ENCODE peak calls at places on chromosome 2, in nine cellular contexts. H is choroid plexus epithelial cell, A is fibroblast of lung, J is HAP-1, F is fibroblast of the aortic adventitia, K is neural progenitor cell, E is small intestine, C is fibroblast of villous mesenchyme, U is mesendoderm. T is an unnamed sample.

GRCh38 chr2:26934335-26934724 is 36.1 kb upstream of the MAPRE3 start:
- DNase-seq in H (no peak), A (no peak), J (no peak), F (no peak), K (no peak), E (no peak), C (no peak), U (no peak), T (no peak)

GRCh38 chr2:172098650-172099471 is 3.8 kb downstream of the DLX2 start:
- DNase-seq in H (peak; percentile 64), A (peak; percentile 76), J (peak; percentile 21), F (peak; percentile 59), K (peak; percentile 79), E (no peak), C (peak; percentile 37), U (peak; percentile 85), T (peak; percentile 70)

GRCh38 chr2:12884713-12885282 is 168.1 kb downstream of the TRIB2 start:
- DNase-seq in H (peak; percentile 60), A (peak; percentile 84), J (no peak), F (peak; percentile 76), K (no peak), E (no peak), C (peak; percentile 65), U (peak; percentile 55), T (peak; percentile 67)

GRCh38 chr2:199581935-199582336 is 124.2 kb upstream of the SATB2 start:
- DNase-seq in H (peak; percentile 29), A (peak; percentile 32), J (no peak), F (peak; percentile 20), K (peak; percentile 48), E (peak; percentile 3), C (peak; percentile 17), U (peak; percentile 21), T (peak; percentile 49)

GRCh38 chr2:221572180-221572820 is at the start of gene EPHA4:
- DNase-seq in H (peak; percentile 88), A (peak; percentile 88), J (peak; percentile 90), F (peak; percentile 82), K (peak; percentile 96), E (peak; percentile 72), C (peak; percentile 73), U (peak; percentile 92), T (peak; percentile 90)

GRCh38 chr2:123566291-123566946 is 458.7 kb upstream of the CNTNAP5 start:
- DNase-seq in H (no peak), A (no peak), J (no peak), F (no peak), K (peak; percentile 1), E (no peak), C (no peak), U (peak; percentile 26), T (no peak)

GRCh38 chr2:171205551-171205950 is 44.9 kb upstream of the TLK1 start:
- DNase-seq in H (no peak), A (no peak), J (no peak), F (no peak), K (no peak), E (no peak), C (peak; percentile 21), U (no peak), T (no peak)

GRCh38 chr2:237538001-237538720 is 28.2 kb upstream of the PRLH start:
- DNase-seq in H (no peak), A (no peak), J (no peak), F (no peak), K (no peak), E (no peak), C (no peak), U (no peak), T (no peak)

GRCh38 chr2:238380785-238381184 is 45.9 kb upstream of the ASB1 start:
- DNase-seq in H (peak; percentile 57), A (peak; percentile 71), J (no peak), F (peak; percentile 45), K (no peak), E (no peak), C (peak; percentile 80), U (peak; percentile 75), T (peak; percentile 54)

GRCh38 chr2:159010340-159010739 is 41.9 kb downstream of the TANC1 start:
- DNase-seq in H (peak; percentile 64), A (peak; percentile 87), J (peak; percentile 77), F (peak; percentile 66), K (no peak), E (no peak), C (peak; percentile 64), U (peak; percentile 24), T (peak; percentile 67)

GRCh38 chr2:1744446-1745170 is at the start of gene PXDN:
- DNase-seq in H (peak; percentile 81), A (peak; percentile 69), J (no peak), F (peak; percentile 76), K (peak; percentile 76), E (no peak), C (peak; percentile 82), U (peak; percentile 74), T (peak; percentile 79)

GRCh38 chr2:72572501-72572900 is 253.3 kb downstream of the EXOC6B start:
- DNase-seq in H (peak; percentile 93), A (peak; percentile 87), J (no peak), F (peak; percentile 86), K (no peak), E (no peak), C (peak; percentile 25), U (peak; percentile 93), T (peak; percentile 58)

GRCh38 chr2:174587607-174588006 is 10.0 kb downstream of the WIPF1 start:
- DNase-seq in H (no peak), A (no peak), J (no peak), F (no peak), K (no peak), E (no peak), C (no peak), U (no peak), T (no peak)

GRCh38 chr2:196274387-196274809 is 103.0 kb upstream of the STK17B start:
- DNase-seq in H (peak; percentile 85), A (peak; percentile 61), J (no peak), F (peak; percentile 48), K (no peak), E (peak; percentile 81), C (peak; percentile 48), U (no peak), T (peak; percentile 63)

GRCh38 chr2:65146067-65146466 is 16.2 kb upstream of the RAB1A start:
- DNase-seq in H (no peak), A (no peak), J (no peak), F (no peak), K (no peak), E (no peak), C (no peak), U (no peak), T (no peak)

GRCh38 chr2:211611621-211612020 is 927.0 kb downstream of the ERBB4 start:
- DNase-seq in H (no peak), A (no peak), J (no peak), F (no peak), K (no peak), E (no peak), C (no peak), U (no peak), T (no peak)

GRCh38 chr2:211609127-211609526 is 929.5 kb downstream of the ERBB4 start:
- DNase-seq in H (no peak), A (no peak), J (no peak), F (no peak), K (no peak), E (no peak), C (no peak), U (peak; percentile 66), T (no peak)

GRCh38 chr2:211611061-211611518 is 927.5 kb downstream of the ERBB4 start:
- DNase-seq in H (no peak), A (no peak), J (no peak), F (no peak), K (no peak), E (peak; percentile 60), C (peak; percentile 4), U (no peak), T (no peak)
- H3K4me3 ChIP-seq in H (no peak overlapping the region), A (no peak overlapping the region), J (no peak overlapping the region), F (no peak overlapping the region), K (no peak overlapping the region), E (peak overlapping the region; percentile 38), C (peak overlapping the region; percentile 43), U (no peak overlapping the region), T (no peak overlapping the region)

GRCh38 chr2:46967990-46968647 is 52.5 kb upstream of the MCFD2 start:
- DNase-seq in H (peak; percentile 89), A (peak; percentile 92), J (no peak), F (peak; percentile 98), K (no peak), E (peak; percentile 96), C (peak; percentile 94), U (peak; percentile 48), T (peak; percentile 87)
- H3K4me3 ChIP-seq in H (no peak overlapping the region), A (peak overlapping the region; percentile 28), J (no peak overlapping the region), F (peak overlapping the region; percentile 50), K (no peak overlapping the region), E (peak overlapping the region; percentile 32), C (peak overlapping the region; percentile 32), U (no peak overlapping the region), T (no peak overlapping the region)

DNA sequence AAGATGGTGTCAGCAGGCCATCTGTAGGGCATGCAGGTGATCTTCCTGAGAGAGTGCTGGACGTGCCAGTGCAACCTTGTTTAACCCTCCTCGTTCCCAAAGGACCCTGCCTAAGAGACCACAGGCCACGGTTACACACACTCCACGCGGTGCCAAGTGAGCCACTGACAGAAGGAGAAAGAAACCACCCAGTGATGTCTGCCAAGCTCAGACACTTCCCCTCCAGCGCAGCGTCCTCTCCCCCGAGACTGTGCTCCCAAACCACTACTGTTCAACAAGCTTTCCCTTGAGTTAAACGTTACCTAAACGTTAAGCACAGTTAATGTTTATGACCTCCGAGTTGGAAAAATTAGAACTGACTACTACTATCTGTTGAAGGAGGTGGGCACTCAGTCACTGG is 119.1 kb upstream of the NCK2 start:
- DNase-seq in H (no peak), A (no peak), J (no peak), F (no peak), K (no peak), E (no peak), C (no peak), U (no peak), T (no peak)
- H3K4me3 ChIP-seq in H (no peak overlapping the region), A (no peak overlapping the region), J (no peak overlapping the region), F (no peak overlapping the region), K (no peak overlapping the region), E (no peak overlapping the region), C (no peak overlapping the region), U (no peak overlapping the region), T (no peak overlapping the region)

DNA sequence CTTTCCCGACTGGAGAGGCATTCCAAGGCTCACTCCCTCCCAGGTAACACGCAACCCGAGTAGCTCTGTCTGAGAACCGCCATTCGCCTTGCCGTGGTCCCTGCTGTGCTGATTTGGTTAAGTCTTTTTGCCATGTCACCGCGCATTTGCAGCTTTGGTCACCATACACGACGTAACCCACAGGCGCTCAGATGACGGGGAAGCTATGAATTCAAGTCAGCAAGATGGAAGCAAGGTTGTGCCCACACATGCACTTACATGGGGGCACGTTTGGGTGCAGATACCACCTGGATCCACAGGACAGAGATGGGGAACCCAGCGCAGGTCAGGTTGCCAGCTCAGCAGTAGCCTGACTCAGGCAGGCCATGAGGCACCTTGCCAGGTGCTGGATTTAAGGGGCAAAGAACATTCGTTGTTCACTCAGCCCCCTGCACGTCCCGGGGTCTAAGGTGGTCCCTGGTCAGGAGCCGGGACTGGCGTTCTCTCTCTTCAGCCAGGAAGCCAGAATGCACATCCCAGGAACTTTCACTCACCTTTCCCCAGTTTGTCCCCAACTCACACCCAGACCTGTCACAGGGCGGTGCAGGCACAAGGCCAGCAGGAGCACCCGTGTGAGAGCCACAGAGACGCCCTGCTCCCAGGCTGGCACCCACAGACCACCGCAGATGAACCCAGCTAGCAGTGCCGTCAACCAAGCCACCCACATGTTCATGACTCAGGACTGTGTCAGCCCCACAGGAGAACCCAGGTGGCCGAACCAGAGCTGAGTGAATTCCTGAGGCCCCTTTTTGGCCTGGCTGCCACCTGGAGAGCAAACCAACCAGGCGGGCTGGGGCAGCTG is 19.9 kb downstream of the SNED1 start:
- DNase-seq in H (no peak), A (peak; percentile 63), J (no peak), F (no peak), K (no peak), E (no peak), C (no peak), U (no peak), T (no peak)
- H3K4me3 ChIP-seq in H (no peak overlapping the region), A (no peak overlapping the region), J (no peak overlapping the region), F (no peak overlapping the region), K (no peak overlapping the region), E (no peak overlapping the region), C (no peak overlapping the region), U (no peak overlapping the region), T (no peak overlapping the region)

GRCh38 chr2:73842739-73843019 is 13.9 kb downstream of the STAMBP start:
- DNase-seq in H (no peak), A (no peak), J (no peak), F (no peak), K (no peak), E (no peak), C (no peak), U (no peak), T (no peak)
- H3K4me3 ChIP-seq in H (no peak overlapping the region), A (no peak overlapping the region), J (no peak overlapping the region), F (no peak overlapping the region), K (no peak overlapping the region), E (no peak overlapping the region), C (no peak overlapping the region), U (no peak overlapping the region), T (no peak overlapping the region)

T was measured in astrocyte of the spinal cord.